ENCODE peak calls at places on chromosomes 2 and 18, in four cellular contexts. One of them, this sample, is unnamed.

GRCh38 chr18:79684283-79684631 is 4.7 kb downstream of the CTDP1 start:
- DNase-seq in ovary: no peak
- DNase-seq in CD8-positive, alpha-beta T cell: peak
- DNase-seq in lung: no peak
- DNase-seq in this sample: no peak

GRCh38 chr2:106789185-106789584 is 96.8 kb downstream of the ST6GAL2 start:
- DNase-seq in ovary: no peak
- DNase-seq in lung: no peak
- DNase-seq in CD8-positive, alpha-beta T cell: no peak
- DNase-seq in this sample: no peak

GRCh38 chr18:46466236-46467160 is 190.5 kb downstream of the LOXHD1 start:
- DNase-seq in ovary: no peak
- DNase-seq in CD8-positive, alpha-beta T cell: no peak
- DNase-seq in lung: no peak
- DNase-seq in this sample: no peak

GRCh38 chr2:188894979-188895378 is 79.2 kb upstream of the COL3A1 start:
- DNase-seq in CD8-positive, alpha-beta T cell: no peak
- DNase-seq in lung: no peak
- DNase-seq in ovary: no peak
- DNase-seq in this sample: no peak

GRCh38 chr2:26561918-26562810 is 79.0 kb downstream of the CIB4 start:
- DNase-seq in lung: no peak
- DNase-seq in ovary: peak
- DNase-seq in CD8-positive, alpha-beta T cell: peak
- DNase-seq in this sample: no peak

GRCh38 chr2:69985684-69986083 is 24.3 kb upstream of the ASPRV1 start:
- DNase-seq in CD8-positive, alpha-beta T cell: no peak
- DNase-seq in lung: peak
- DNase-seq in ovary: no peak
- DNase-seq in this sample: no peak

GRCh38 chr2:228763600-228763999 is 507.5 kb downstream of the PID1 start:
- DNase-seq in ovary: no peak
- DNase-seq in lung: no peak
- DNase-seq in CD8-positive, alpha-beta T cell: no peak
- DNase-seq in this sample: no peak

GRCh38 chr2:88429929-88430328 is 22.6 kb downstream of the FOXI3 start:
- DNase-seq in CD8-positive, alpha-beta T cell: no peak
- DNase-seq in lung: no peak
- DNase-seq in ovary: no peak
- DNase-seq in this sample: no peak

GRCh38 chr2:160555420-160555819 is 61.8 kb upstream of the RBMS1 start:
- DNase-seq in ovary: no peak
- DNase-seq in lung: no peak
- DNase-seq in CD8-positive, alpha-beta T cell: no peak
- DNase-seq in this sample: no peak

GRCh38 chr18:57579928-57580327 is 6.6 kb downstream of the FECH start:
- DNase-seq in CD8-positive, alpha-beta T cell: no peak
- DNase-seq in ovary: no peak
- DNase-seq in lung: no peak
- DNase-seq in this sample: no peak

GRCh38 chr2:24454258-24454657 is 36.8 kb upstream of the NCOA1 start:
- DNase-seq in lung: no peak
- DNase-seq in CD8-positive, alpha-beta T cell: no peak
- DNase-seq in ovary: no peak
- DNase-seq in this sample: no peak

GRCh38 chr2:24019729-24020128 is 9.8 kb downstream of the MFSD2B start:
- DNase-seq in ovary: no peak
- DNase-seq in lung: no peak
- DNase-seq in CD8-positive, alpha-beta T cell: no peak
- DNase-seq in this sample: no peak

DNA sequence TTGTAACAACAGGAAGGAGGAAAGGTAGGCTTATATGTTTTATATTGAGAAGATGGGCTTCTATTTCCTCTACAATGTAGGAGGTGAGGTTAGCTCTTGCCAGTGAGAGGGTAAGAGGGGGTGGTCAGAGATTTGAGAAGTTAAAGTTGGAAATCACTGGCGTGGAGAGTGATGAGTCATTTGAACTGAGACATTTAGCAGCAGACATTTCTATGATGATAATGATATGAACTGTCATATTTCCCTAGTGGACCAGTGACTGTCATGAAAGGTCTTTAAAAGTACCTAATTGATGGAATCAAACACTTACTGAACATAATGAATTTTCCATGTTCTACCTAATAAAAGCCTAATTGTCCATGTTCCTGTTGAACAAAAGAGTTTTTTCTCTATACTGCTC is 126.1 kb downstream of the FAM161A start:
- DNase-seq in lung: no peak
- DNase-seq in CD8-positive, alpha-beta T cell: no peak
- DNase-seq in ovary: no peak
- DNase-seq in this sample: peak
- TF ChIP-seq CTCF in lung: no peak
- TF ChIP-seq CTCF in CD8-positive, alpha-beta T cell: no peak
- TF ChIP-seq CTCF in ovary: no peak
- TF ChIP-seq CTCF in this sample: no peak

DNA sequence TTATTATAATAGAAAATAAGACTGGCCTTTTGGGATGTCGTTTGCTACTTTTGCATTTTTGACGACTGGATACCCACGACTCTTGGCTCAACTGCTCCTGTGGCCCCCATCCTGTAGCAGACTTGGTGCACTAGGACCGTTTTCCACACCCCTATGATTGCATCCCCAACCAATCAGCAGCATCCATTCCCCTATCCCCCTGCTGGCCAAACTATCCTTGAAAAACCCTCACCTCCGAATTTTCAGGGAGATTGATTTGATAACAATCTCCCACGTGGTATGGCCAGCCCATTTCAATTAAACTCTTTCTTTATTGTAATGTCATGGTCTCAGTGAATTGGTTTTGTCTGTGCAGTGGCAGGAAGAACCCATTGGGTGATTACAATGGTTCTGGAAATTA is 37.9 kb upstream of the TTR start:
- DNase-seq in lung: no peak
- DNase-seq in CD8-positive, alpha-beta T cell: no peak
- DNase-seq in ovary: no peak
- DNase-seq in this sample: no peak
- TF ChIP-seq CTCF in lung: no peak
- TF ChIP-seq CTCF in CD8-positive, alpha-beta T cell: no peak
- TF ChIP-seq CTCF in ovary: no peak
- TF ChIP-seq CTCF in this sample: peak

DNA sequence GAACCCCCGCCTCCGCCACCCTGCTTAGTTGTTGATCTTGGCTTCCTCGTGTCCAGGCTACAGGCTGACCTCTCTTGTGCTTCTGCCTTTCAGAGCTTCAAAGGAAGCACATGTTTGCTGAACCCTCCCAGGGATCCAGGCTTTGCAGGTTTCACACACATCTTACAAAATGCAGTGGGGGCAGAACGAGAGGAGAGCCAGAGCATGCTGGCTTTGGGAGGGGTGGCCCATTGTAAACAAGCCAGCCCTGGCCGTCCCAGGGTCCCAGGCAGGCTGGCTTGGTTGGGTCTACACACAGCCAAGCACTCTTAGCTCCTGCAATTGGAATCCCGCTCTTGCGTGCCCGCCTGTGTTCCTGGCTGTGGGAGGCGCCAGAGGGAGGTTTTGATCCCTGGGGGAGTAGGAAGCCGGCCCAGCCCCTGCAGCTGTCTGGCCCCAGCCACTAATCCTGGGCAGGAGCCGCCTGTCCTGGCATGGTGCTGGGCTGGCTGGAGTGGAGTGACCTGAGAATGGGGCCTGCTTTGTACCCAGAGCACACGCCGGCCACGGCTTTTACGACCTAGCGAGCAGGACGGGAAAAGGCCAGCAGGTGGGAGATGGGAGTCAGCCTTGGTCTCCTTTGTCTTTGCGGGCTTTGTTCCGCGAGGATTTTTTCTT is 53.9 kb downstream of the SH3BP4 start:
- DNase-seq in ovary: no peak
- DNase-seq in lung: no peak
- DNase-seq in CD8-positive, alpha-beta T cell: no peak
- DNase-seq in this sample: no peak
- TF ChIP-seq CTCF in ovary: no peak
- TF ChIP-seq CTCF in lung: no peak
- TF ChIP-seq CTCF in CD8-positive, alpha-beta T cell: no peak
- TF ChIP-seq CTCF in this sample: no peak

DNA sequence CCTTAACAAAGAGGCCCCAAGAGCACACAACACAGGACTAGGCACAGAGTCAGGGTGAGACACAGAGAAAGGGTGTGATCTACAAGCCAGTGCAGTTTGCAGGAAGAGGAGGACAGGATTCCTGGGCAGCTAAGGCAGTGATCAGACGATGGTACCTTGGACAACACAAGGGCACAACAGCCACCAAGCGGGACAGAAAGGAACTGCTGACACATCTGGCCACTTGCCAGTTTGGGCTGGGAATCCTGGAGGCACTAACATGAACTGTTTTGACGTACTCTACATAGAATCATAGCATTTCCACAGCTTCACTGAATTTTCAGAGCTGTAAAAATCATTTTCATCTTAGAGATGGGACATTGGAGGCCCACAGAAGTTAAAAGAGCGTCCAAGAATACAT is 221.5 kb upstream of the SLC35G4 start:
- DNase-seq in lung: peak
- DNase-seq in CD8-positive, alpha-beta T cell: no peak
- DNase-seq in ovary: no peak
- DNase-seq in this sample: peak
- TF ChIP-seq CTCF in lung: no peak
- TF ChIP-seq CTCF in CD8-positive, alpha-beta T cell: no peak
- TF ChIP-seq CTCF in ovary: no peak
- TF ChIP-seq CTCF in this sample: peak

DNA sequence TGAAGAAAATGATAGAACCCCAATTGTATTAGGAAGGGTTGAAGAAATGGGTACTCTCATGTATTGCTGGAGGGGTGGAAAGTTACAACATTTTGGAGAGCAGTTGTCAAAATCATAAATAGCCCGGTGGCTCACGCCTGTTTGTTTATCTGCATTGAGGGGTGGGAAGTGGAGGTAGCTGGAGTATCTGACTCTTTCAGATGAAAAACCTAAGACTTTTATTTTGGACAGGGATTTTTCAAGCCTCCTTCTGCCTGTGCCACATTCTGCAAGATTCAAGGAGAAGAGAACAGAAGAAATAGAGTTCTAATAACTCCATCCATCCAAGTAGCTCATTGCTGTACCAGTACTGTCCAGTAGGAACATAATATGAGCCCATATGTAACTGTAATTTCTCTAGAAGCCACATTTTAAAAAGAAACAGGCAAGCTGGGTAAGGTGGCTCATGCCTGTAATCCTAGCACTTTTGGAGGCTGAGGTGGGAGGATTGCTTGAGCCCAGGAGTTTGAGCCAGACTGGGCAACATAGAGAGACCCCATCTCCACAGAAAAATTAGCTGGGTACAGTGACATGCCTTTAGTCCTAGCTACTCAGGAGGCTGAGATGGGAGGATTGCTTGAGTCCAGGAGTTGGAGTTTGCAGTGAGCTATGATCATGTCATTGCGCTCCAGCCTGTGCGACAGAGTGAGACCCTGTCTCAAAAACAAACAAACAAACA is 35.5 kb upstream of the NT5DC4 start:
- DNase-seq in lung: no peak
- DNase-seq in ovary: no peak
- DNase-seq in CD8-positive, alpha-beta T cell: no peak
- DNase-seq in this sample: no peak
- TF ChIP-seq CTCF in lung: no peak
- TF ChIP-seq CTCF in ovary: no peak
- TF ChIP-seq CTCF in CD8-positive, alpha-beta T cell: no peak
- TF ChIP-seq CTCF in this sample: no peak

DNA sequence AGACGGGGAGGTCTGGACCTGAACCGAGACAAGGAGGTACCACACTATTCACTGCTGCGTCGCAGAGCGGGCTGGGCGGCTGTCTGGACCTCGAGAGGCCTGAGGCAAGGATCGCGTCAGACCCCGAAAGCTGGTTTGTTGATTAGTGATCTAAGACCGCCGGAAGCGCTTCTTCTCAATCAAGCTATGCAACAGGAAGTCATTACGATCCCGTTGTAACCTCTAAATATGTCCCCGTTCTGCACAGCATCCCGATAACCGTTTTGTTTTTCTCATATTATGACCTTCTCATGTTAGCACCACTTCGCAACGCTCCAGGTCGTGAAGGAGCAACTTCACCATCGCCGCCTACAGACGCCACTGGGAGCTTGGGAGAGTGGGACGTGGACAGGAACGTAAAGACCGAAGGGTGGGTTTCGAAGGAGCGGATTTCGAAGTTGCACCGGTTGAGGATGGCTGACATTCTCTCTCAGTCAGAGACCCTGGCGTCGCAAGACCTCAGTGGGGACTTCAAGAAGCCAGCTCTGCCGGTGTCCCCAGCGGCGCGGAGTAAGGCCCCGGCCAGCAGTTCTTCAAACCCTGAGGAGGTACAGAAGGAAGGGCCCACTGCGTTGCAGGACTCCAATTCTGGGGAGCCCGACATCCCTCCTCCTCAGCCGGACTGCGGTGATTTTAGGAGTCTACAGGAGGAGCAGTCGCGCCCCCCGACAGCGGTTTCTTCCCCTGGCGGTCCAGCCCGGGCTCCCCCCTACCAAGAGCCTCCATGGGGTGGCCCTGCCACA is at the start of the genes SLC4A1AP and SUPT7L:
- DNase-seq in CD8-positive, alpha-beta T cell: peak
- DNase-seq in ovary: peak
- DNase-seq in lung: peak
- DNase-seq in this sample: peak
- TF ChIP-seq CTCF in CD8-positive, alpha-beta T cell: no peak
- TF ChIP-seq CTCF in ovary: no peak
- TF ChIP-seq CTCF in lung: no peak
- TF ChIP-seq CTCF in this sample: no peak

DNA sequence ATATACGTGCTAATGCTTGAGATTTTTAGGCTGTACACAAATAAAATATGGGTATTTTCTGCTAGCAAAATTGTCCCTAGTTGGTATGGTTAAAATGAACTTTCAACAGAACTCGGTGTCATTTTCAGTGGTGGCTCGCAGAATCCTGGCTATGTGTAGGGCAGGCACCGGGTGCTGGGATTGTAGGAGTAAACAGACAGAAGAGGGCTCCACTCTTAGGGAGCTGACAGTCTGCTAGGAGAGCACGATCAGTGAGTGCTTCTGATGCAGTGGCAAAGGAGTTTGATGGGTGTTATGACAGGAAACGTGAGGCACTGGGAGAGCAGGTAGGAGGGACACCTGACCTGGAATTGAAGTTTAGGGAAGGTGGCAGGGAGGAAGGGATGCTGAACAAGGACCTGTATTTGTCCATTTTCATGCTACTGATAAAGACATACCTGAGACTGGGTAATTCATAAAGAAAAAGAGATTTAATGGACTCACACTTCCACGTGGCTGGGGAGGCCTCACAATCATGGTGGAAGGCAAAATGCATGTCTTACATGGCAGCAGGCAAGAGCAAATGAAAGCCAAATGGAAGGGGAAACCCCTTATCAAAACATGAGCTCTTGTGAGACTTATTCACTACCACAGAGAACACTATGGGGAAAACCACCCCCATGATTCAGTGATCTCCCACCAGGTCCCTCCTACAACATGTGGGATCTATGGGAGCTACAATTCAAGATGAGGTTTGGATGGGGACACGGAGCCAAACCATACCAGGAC is 105.4 kb upstream of the LCLAT1 start:
- DNase-seq in ovary: no peak
- DNase-seq in CD8-positive, alpha-beta T cell: no peak
- DNase-seq in lung: no peak
- DNase-seq in this sample: no peak
- TF ChIP-seq CTCF in ovary: no peak
- TF ChIP-seq CTCF in CD8-positive, alpha-beta T cell: no peak
- TF ChIP-seq CTCF in lung: no peak
- TF ChIP-seq CTCF in this sample: no peak